ENCODE peak calls at places on chromosomes 6 and 20, in six cellular contexts. H is colonic mucosa, Q is GM23248, M is fibroblast of lung, X is HepG2, L is SK-N-SH. S is an unnamed sample. For H3K4me1, the result is how much of the 10 kb centered on the place peaks cover.

GRCh38 chr20:47655635-47656034 is 129.6 kb downstream of the SULF2 start:
- DNase-seq in L (no peak), H (no peak), Q (no peak), X (no peak), M (no peak), S (no peak)

GRCh38 chr6:7134999-7135735 is 27.4 kb downstream of the RREB1 start:
- DNase-seq in L (no peak), X (no peak), Q (no peak), M (no peak), H (no peak), S (no peak)

GRCh38 chr6:1468126-1468525 is 78.8 kb downstream of the FOXF2 start:
- DNase-seq in L (no peak), X (no peak), Q (no peak), H (no peak), M (no peak), S (no peak)

GRCh38 chr6:16758163-16758975 is 2.9 kb downstream of the ATXN1 start:
- DNase-seq in H (peak), X (peak), Q (peak), L (no peak), M (peak), S (peak)

GRCh38 chr20:43681468-43681942 is 14.6 kb downstream of the MYBL2 start:
- DNase-seq in Q (peak), H (no peak), X (no peak), L (no peak), M (no peak), S (no peak)

GRCh38 chr6:133136177-133136896 is 104.8 kb upstream of the EYA4 start:
- DNase-seq in H (no peak), Q (no peak), M (peak), X (no peak), L (no peak), S (no peak)

GRCh38 chr6:141551318-141551717 is 581.4 kb upstream of the GJE1 start:
- DNase-seq in H (no peak), M (no peak), Q (peak), L (no peak), X (no peak), S (no peak)

GRCh38 chr20:41408986-41409385 is 42.4 kb upstream of the EMILIN3 start:
- DNase-seq in Q (no peak), L (peak), M (peak), H (no peak), X (no peak), S (no peak)

GRCh38 chr20:62369508-62370114 is 2.5 kb upstream of the LAMA5 start:
- DNase-seq in X (no peak), H (no peak), M (no peak), Q (no peak), L (no peak), S (no peak)

GRCh38 chr20:62367483-62368302 is 581 bp upstream of the LAMA5 start:
- DNase-seq in L (peak), X (peak), M (no peak), H (no peak), Q (no peak), S (no peak)

GRCh38 chr20:62370115-62370806 is 3.1 kb upstream of the LAMA5 start:
- DNase-seq in Q (peak), X (no peak), L (no peak), H (no peak), M (peak), S (peak)

GRCh38 chr20:62368303-62368628 is 1.2 kb upstream of the LAMA5 start:
- DNase-seq in Q (no peak), X (no peak), M (no peak), L (no peak), H (no peak), S (no peak)

GRCh38 chr20:62368629-62369507 is 1.8 kb upstream of the LAMA5 start:
- DNase-seq in H (no peak), M (peak), L (peak), X (peak), Q (peak), S (peak)
- H3K4me1 ChIP-seq in H (under half), M (under half), L (half or more), X (half or more), Q (under half), S (under half)

DNA sequence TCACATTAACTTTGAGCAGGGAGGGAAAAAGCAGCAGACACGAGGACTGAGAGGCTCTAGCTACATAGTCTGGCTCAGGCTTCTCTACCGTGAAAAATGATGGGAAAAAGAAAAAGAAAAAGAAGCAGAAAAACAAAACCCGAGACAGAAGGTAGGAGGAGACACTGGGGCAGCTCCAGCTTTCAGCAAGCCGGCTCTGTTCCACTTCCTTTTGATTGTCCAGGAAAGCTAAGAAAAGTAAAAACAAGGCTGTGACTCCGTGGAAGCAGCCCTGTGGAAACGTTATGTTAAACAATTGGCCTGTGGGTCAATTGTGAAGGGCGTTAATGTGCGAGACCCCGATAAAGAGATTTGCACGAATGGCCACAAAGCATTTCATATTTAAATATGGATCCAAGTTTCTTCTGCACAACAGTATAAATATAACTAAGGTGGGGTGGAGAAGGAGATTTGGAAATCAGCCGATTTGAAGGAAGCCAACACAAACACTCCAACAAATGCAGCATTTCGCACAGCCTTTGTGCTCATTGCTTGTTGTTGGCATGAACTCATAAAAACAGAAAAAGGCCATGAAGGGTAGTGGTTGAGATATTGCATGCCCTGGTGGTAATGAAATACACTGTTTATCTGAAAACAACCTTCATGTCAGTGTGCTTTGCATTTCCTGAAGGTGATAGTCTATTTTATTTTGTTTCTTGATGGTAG is 236.9 kb upstream of the JAG1 start:
- DNase-seq in L (no peak), M (peak), X (no peak), H (no peak), Q (no peak), S (no peak)
- H3K4me3 ChIP-seq in L (no peak), M (no peak), X (no peak), H (no peak), Q (no peak), S (peak)

GRCh38 chr6:2545351-2545750 is 205.4 kb downstream of the MYLK4 start:
- DNase-seq in X (no peak), L (no peak), M (no peak), Q (no peak), H (no peak), S (no peak)

GRCh38 chr6:2546941-2547716 is 203.6 kb downstream of the MYLK4 start:
- DNase-seq in X (no peak), M (no peak), Q (no peak), H (no peak), L (no peak), S (no peak)

GRCh38 chr6:2542101-2542857 is 208.4 kb downstream of the MYLK4 start:
- DNase-seq in M (no peak), X (no peak), Q (no peak), H (no peak), L (no peak), S (no peak)

DNA sequence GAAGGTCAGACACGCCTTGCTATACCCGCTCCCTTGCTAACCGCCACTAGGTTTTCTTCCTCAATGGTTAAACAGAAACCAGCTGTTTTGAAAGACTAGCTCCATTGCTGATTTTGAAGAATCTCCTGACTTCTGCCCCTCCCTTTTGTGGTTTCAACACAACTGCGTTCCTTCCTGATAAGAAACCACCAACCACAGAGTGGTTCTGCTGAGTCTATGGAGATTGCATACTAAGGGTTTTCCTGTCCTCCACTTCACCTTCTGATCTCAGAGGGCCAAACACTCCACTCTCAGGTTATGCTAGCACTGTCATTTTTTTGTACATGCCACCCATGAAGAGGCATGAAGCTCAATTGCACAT is 207.9 kb downstream of the MYLK4 start:
- DNase-seq in H (peak), X (peak), L (no peak), M (peak), Q (peak), S (peak)
- H3K9ac ChIP-seq in H (no peak), X (no peak), L (no peak), M (no peak), Q (no peak), S (no peak)

GRCh38 chr6:154496191-154496590 is 14.3 kb downstream of the CNKSR3 start:
- DNase-seq in M (no peak), H (no peak), L (no peak), Q (no peak), X (no peak), S (no peak)
- H3K4me1 ChIP-seq in M (under half), H (under half), L (under half), Q (under half), X (under half), S (under half)

DNA sequence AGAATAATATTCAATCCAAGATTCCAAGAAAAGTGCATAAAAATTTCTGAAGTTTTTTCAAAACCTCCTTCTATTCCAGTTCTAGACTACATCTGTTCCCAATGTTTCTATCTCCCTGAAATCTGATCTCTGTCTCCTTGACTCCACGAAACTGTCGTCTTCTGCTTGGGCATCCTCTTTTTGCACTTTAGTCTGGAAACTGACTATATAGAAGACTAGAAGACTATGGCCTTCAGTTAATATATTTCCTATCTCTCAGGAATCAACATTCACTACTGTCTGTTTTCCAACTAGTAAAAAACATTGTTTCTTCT is 745.4 kb upstream of the ADGRB3 start:
- DNase-seq in H (no peak), M (no peak), X (no peak), Q (no peak), L (no peak), S (no peak)
- H3K4me3 ChIP-seq in H (no peak), M (no peak), X (no peak), Q (no peak), L (no peak), S (no peak)

GRCh38 chr6:28944412-28945006 is 20.7 kb upstream of the TRIM27 start:
- DNase-seq in Q (peak), M (peak), X (peak), H (peak), L (peak), S (peak)
- H3K9ac ChIP-seq in Q (peak), M (peak), X (peak), H (peak), L (peak), S (peak)

DNA sequence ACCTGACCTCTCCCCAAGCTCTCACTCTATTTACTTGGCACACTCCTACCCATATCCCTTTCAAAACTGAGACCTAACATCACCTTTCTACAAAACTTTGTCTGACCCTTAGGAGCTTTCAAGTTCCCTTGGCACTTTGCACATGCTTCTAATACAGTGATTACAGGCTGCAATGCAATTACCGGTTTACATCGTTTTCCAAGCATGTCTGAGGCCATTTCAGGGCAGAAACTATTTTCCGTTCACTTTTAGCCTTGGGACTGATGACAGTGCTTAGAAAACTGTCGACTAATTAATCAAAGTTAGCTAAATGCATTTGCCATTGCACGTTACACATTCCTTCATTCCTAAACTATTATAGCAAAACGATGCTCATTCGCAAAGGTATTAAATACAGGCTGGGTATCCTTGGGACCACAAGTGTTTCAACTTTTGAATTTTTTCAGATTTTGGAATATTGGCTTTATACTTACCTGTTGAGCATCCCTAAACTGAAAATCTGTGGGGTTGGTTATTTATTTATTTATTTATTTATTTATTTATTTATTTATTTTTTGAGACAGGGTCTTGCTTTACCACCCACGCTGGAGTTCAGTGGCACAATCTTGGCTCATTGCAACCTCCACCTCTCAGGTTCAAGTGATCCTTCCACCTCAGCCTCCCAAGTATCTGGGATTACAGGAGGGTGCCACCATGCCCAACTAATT is 3.3 kb downstream of the RARS2 start:
- DNase-seq in H (no peak), Q (no peak), M (peak), L (no peak), X (no peak), S (no peak)
- H3K4me1 ChIP-seq in H (under half), Q (under half), M (under half), L (under half), X (half or more), S (under half)